ENCODE peak calls at places on chromosomes 16 and 17, in four cellular contexts. One of them, this sample, is unnamed.

GRCh38 chr16:48125888-48126287 is 29.9 kb downstream of the ABCC12 start:
- DNase-seq in LoVo: no peak
- DNase-seq in AG04450: no peak
- DNase-seq in anterior cingulate cortex: no peak
- DNase-seq in this sample: no peak

GRCh38 chr17:7352910-7353635 is 1.1 kb downstream of the KCTD11 start:
- DNase-seq in LoVo: no peak
- DNase-seq in AG04450: no peak
- DNase-seq in anterior cingulate cortex: no peak
- DNase-seq in this sample: no peak

GRCh38 chr17:7114241-7114874 is at the start of gene ASGR2:
- DNase-seq in LoVo: no peak
- DNase-seq in AG04450: no peak
- DNase-seq in anterior cingulate cortex: no peak
- DNase-seq in this sample: no peak

GRCh38 chr16:11394593-11394960 is 49.3 kb downstream of the RMI2 start:
- DNase-seq in AG04450: no peak
- DNase-seq in anterior cingulate cortex: no peak
- DNase-seq in LoVo: no peak
- DNase-seq in this sample: no peak

GRCh38 chr16:85221081-85221809 is 109.0 kb upstream of the CIBAR2 start:
- DNase-seq in LoVo: no peak
- DNase-seq in AG04450: no peak
- DNase-seq in anterior cingulate cortex: no peak
- DNase-seq in this sample: no peak

GRCh38 chr17:48547839-48548686 is 3.2 kb upstream of the HOXB2 start:
- DNase-seq in AG04450: no peak
- DNase-seq in anterior cingulate cortex: no peak
- DNase-seq in LoVo: no peak
- DNase-seq in this sample: no peak

GRCh38 chr16:88086571-88087516 is 135.6 kb downstream of the BANP start:
- DNase-seq in anterior cingulate cortex: no peak
- DNase-seq in AG04450: no peak
- DNase-seq in LoVo: no peak
- DNase-seq in this sample: no peak

GRCh38 chr16:82302007-82302733 is 132.1 kb upstream of the MPHOSPH6 start:
- DNase-seq in anterior cingulate cortex: peak
- DNase-seq in AG04450: no peak
- DNase-seq in LoVo: no peak
- DNase-seq in this sample: no peak

GRCh38 chr17:45332505-45332904 is 15.7 kb upstream of the MAP3K14 start:
- DNase-seq in LoVo: no peak
- DNase-seq in AG04450: no peak
- DNase-seq in anterior cingulate cortex: no peak
- DNase-seq in this sample: no peak

GRCh38 chr17:64426584-64426983 is 22.3 kb upstream of the MILR1 start:
- DNase-seq in LoVo: no peak
- DNase-seq in AG04450: no peak
- DNase-seq in anterior cingulate cortex: no peak
- DNase-seq in this sample: no peak

GRCh38 chr16:592518-593306 is 2.8 kb downstream of the RAB40C start:
- DNase-seq in LoVo: peak
- DNase-seq in AG04450: no peak
- DNase-seq in anterior cingulate cortex: peak
- DNase-seq in this sample: no peak

GRCh38 chr17:44400226-44400847 is 10.9 kb upstream of the ITGA2B start:
- DNase-seq in LoVo: no peak
- DNase-seq in anterior cingulate cortex: no peak
- DNase-seq in AG04450: peak
- DNase-seq in this sample: peak

GRCh38 chr16:30982548-30983288 is 2.3 kb upstream of the HSD3B7 start:
- DNase-seq in AG04450: no peak
- DNase-seq in LoVo: no peak
- DNase-seq in anterior cingulate cortex: no peak
- DNase-seq in this sample: no peak

GRCh38 chr16:22358000-22358399 is 16.4 kb downstream of the CDR2 start:
- DNase-seq in AG04450: no peak
- DNase-seq in LoVo: no peak
- DNase-seq in anterior cingulate cortex: no peak
- DNase-seq in this sample: peak

GRCh38 chr17:58184308-58184985 is 8.1 kb upstream of the EPX start:
- DNase-seq in LoVo: no peak
- DNase-seq in anterior cingulate cortex: no peak
- DNase-seq in AG04450: peak
- DNase-seq in this sample: no peak

GRCh38 chr17:74712301-74712700 is 422 bp downstream of the CD300LF start:
- DNase-seq in anterior cingulate cortex: no peak
- DNase-seq in LoVo: no peak
- DNase-seq in AG04450: no peak
- DNase-seq in this sample: no peak

GRCh38 chr16:56814537-56815432 is 50.2 kb upstream of the SLC12A3 start:
- DNase-seq in anterior cingulate cortex: no peak
- DNase-seq in AG04450: no peak
- DNase-seq in LoVo: no peak
- DNase-seq in this sample: no peak

This sample was measured in NAMALWA.